ENCODE peak calls at places on chromosomes 5 and 9, in four cellular contexts. B is A673, Q is neural progenitor cell, N is astrocyte. E is an unnamed sample.

GRCh38 chr9:36759976-36760375 is 187.3 kb downstream of the MELK start:
- DNase-seq in B (no peak), Q (no peak), N (no peak), E (no peak)

GRCh38 chr9:89505795-89506385 is 8.0 kb upstream of the SEMA4D start:
- DNase-seq in B (no peak), Q (peak; percentile 27), N (peak; percentile 3), E (no peak)

GRCh38 chr9:135210676-135211523 is 123.4 kb downstream of the OLFM1 start:
- DNase-seq in B (no peak), Q (no peak), N (no peak), E (no peak)

GRCh38 chr9:76302543-76302942 is 91.7 kb downstream of the RFK start:
- DNase-seq in B (no peak), Q (no peak), N (no peak), E (no peak)

GRCh38 chr9:131513177-131513576 is 10.5 kb downstream of the POMT1 start:
- DNase-seq in B (no peak), Q (no peak), N (no peak), E (no peak)

GRCh38 chr5:93585753-93586385 is 2.8 kb downstream of the NR2F1 start:
- DNase-seq in B (no peak), Q (peak; percentile 51), N (no peak), E (no peak)

GRCh38 chr9:75447281-75447680 is 359.0 kb downstream of the OSTF1 start:
- DNase-seq in B (no peak), Q (no peak), N (no peak), E (no peak)

GRCh38 chr9:121584421-121584820 is 67.0 kb upstream of the DAB2IP start:
- DNase-seq in B (no peak), Q (no peak), N (no peak), E (no peak)

GRCh38 chr5:172086312-172086975 is 80.0 kb upstream of the FBXW11 start:
- DNase-seq in B (no peak), Q (no peak), N (no peak), E (no peak)

DNA sequence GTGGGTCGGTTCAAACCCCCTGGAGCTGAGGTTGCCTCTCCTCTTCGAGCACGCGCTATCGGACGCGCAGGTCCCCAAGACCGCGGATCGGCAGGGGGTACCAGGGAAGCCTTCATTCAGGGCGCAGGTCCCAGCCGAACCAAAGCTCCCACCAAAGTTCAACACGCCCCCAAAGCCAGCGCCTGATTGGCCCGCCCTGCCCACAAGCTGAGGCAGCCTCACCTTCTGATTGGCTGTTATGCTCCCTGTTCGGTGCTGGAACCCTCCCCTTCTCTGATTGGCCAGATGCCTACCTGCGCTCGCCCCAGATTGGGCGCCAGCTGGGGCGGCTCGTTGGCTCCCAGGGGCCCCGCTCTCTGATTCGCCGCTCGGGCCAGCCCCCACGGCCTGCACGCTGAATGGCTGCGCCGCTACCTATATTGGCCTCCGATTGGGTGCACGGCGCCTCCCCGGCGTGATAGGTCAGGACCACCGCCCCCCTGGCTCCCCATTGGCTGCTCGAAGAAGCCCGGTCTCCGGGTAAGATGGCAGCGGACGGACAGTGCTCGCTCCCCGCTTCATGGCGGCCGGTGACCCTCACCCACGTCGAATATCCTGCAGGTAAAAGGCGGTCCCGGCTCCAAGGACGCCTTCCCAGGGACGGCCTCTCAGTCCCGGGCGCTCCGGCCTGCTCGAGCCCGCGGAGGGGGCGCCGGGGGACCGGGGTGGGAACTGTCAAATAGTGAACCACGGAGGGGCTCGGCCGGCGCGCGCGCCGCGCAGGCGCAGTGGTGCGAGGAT is at the start of gene DOLPP1:
- DNase-seq in B (peak; percentile 100), Q (peak; percentile 100), N (peak; percentile 98), E (peak; percentile 99)
- TF ChIP-seq EZH2 in B (no peak), Q (no peak), N (peak; percentile 99), E (no peak)

GRCh38 chr9:110578575-110578895 is 1.0 kb downstream of the SVEP1 start:
- DNase-seq in B (no peak), Q (peak; percentile 29), N (no peak), E (no peak)
- TF ChIP-seq EZH2 in B (no peak), Q (no peak), N (no peak), E (no peak)

DNA sequence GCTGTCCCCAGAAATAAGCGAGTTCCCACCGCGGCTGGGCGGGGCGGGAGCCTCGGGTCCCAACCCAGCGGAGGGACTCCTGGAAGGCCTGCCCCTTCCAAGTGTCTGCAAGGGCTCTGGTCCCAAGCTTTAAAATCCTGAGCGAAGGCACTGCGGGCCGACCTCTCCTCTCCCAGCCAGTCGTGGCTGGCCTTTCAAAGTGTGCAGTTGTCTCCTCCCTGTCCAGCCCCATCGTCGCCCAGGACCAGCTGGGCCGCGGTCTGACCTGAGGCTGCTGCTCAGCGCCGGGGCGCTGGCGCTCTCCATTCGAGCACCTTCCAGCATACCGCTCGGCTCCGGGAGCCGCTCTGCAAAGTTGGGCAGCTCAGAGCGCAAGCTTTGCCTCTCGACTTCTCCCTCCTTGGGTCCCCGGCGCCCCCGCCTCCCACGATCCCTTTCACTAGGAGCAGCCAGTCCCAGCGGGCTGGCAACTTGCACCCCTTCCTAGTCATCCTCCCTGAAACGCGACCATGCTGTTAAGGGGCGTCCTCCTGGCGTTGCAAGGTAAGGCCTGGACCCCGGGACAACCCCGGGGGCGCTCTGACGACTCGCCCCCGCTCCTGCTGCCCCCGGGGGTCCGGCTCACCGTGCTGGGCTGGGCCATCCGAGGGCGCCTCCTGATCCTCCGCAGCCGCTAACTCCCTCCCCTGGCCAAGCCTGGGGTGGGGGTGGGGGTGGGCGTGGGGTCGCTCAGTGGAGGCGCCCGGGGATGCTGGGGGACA is at the start of gene MAMDC2:
- DNase-seq in B (no peak), Q (peak; percentile 78), N (peak; percentile 36), E (peak; percentile 33)
- TF ChIP-seq EZH2 in B (peak; percentile 67), Q (peak; percentile 37), N (no peak), E (no peak)

DNA sequence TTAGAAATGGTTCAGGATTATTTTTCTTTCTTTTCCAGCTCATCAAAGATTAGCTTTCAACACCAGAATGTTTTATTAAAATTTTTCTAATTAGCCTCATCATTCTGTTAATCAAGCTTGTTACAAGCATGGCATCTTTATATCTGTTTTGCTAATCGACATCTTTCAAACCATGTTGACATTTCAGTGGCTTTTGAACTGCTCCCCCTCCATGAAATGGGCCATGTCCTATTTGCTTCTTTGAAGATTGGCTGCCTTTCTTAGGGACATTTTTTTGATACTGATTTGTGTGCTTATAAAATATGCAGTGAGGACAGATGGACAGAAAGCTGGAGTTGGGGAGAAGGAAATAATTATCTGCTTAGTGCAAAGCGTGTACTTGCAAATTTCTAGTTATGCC is 27.4 kb downstream of the BTF3 start:
- DNase-seq in B (no peak), Q (no peak), N (no peak), E (no peak)
- TF ChIP-seq EZH2 in B (no peak), Q (no peak), N (no peak), E (no peak)

GRCh38 chr5:180689071-180689694 is 39.8 kb upstream of the FLT4 start:
- DNase-seq in B (no peak), Q (no peak), N (no peak), E (no peak)
- TF ChIP-seq EZH2 in B (no peak), Q (no peak), N (no peak), E (no peak)

DNA sequence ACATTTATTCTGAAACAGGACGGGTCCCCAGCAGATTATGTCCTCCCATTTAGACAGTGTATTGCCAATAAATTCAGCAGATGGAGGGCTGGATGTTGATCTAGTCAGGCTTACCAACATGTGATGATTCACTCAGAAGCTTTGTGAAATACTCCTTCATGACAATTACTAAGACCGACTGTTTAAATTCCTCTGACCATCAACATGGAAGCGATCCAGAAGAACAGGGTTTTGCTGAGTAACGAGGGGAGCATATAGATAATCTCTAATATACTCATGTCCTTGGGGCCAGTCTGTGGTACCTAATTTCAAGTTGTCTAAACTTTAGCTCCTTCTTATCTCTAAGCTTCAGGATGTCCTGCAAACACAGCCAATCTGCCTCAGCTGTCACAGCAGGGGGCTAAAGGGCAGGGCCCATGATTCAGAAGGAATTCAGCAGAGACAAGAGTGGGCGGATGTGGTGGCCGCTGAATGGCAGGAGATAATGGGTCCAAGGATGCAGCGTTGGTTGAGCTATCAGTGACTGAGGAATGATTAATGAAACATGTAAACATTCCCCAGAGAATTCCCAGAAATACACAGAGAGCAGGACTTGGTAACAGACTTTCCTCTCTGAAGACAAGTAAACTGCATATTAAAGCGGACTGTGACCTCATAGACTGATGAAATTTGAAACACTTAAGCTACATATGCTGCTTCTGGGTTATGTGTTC is 109.4 kb downstream of the ANKRD55 start:
- DNase-seq in B (peak; percentile 70), Q (peak; percentile 69), N (peak; percentile 100), E (no peak)
- TF ChIP-seq EZH2 in B (no peak), Q (no peak), N (no peak), E (no peak)

E was measured in MM.1S.